ENCODE peak calls at places on chromosome 1, in ten cellular contexts. T, M, R, K, G, U, A, W, X and E are unnamed samples.

GRCh38 chr1:47997289-47998200 is at the start of gene TRABD2B:
- DNase-seq in T (peak), M (peak), R (peak), K (peak), G (peak), U (no peak), A (peak), W (peak), X (peak), E (peak)

GRCh38 chr1:117312453-117313138 is 54.7 kb upstream of the MAN1A2 start:
- DNase-seq in T (peak), M (no peak), R (peak), K (peak), G (no peak), U (no peak), A (no peak), W (peak), X (peak), E (no peak)

GRCh38 chr1:84855947-84856660 is 36.9 kb downstream of the LPAR3 start:
- DNase-seq in T (no peak), M (no peak), R (no peak), K (no peak), G (no peak), U (no peak), A (no peak), W (no peak), X (no peak), E (no peak)

GRCh38 chr1:91819038-91819788 is 66.7 kb downstream of the TGFBR3 start:
- DNase-seq in T (no peak), M (no peak), R (no peak), K (no peak), G (no peak), U (no peak), A (no peak), W (no peak), X (no peak), E (no peak)

GRCh38 chr1:98217601-98218000 is 296.8 kb upstream of the DPYD start:
- DNase-seq in T (no peak), M (no peak), R (no peak), K (no peak), G (no peak), U (no peak), A (no peak), W (no peak), X (no peak), E (no peak)

GRCh38 chr1:225691861-225692516 is 39.1 kb upstream of the ENAH start:
- DNase-seq in T (no peak), M (no peak), R (no peak), K (peak), G (no peak), U (no peak), A (no peak), W (no peak), X (no peak), E (no peak)

GRCh38 chr1:88035578-88035977 is 648.5 kb upstream of the PKN2 start:
- DNase-seq in T (no peak), M (no peak), R (no peak), K (no peak), G (peak), U (no peak), A (no peak), W (no peak), X (no peak), E (no peak)

GRCh38 chr1:192861860-192862259 is 53.0 kb downstream of the RGS2 start:
- DNase-seq in T (no peak), M (no peak), R (no peak), K (no peak), G (no peak), U (no peak), A (no peak), W (no peak), X (no peak), E (no peak)

GRCh38 chr1:232766224-232766890 is 38.9 kb upstream of the MAP10 start:
- DNase-seq in T (no peak), M (peak), R (no peak), K (no peak), G (no peak), U (no peak), A (no peak), W (no peak), X (no peak), E (no peak)